ENCODE peak calls at places on chromosomes 11 and 22, in five cellular contexts. T, V, F, R and Z are unnamed samples.

GRCh38 chr11:132430352-132431091 is 1060.1 kb downstream of the NTM start:
- DNase-seq in T (no peak), F (no peak), R (peak), V (no peak), Z (no peak)

GRCh38 chr22:50403701-50404101 is 60.6 kb downstream of the PPP6R2 start:
- DNase-seq in F (peak), T (peak), R (no peak), V (no peak), Z (no peak)

GRCh38 chr11:8658210-8658968 is 24.1 kb downstream of the TRIM66 start:
- DNase-seq in F (peak), T (no peak), R (no peak), V (no peak), Z (no peak)

GRCh38 chr11:86592659-86593451 is 79.6 kb downstream of the ME3 start:
- DNase-seq in R (peak), F (peak), T (peak), V (peak), Z (peak)

GRCh38 chr11:126697937-126698336 is 302.6 kb downstream of the KIRREL3 start:
- DNase-seq in T (no peak), F (no peak), R (no peak), V (no peak), Z (no peak)

GRCh38 chr11:46681814-46682213 is 18.6 kb downstream of the ARHGAP1 start:
- DNase-seq in T (no peak), R (no peak), F (no peak), V (no peak), Z (no peak)

GRCh38 chr22:49402169-49402568 is 425.5 kb downstream of the BRD1 start:
- DNase-seq in V (no peak), T (no peak), R (no peak), F (no peak), Z (no peak)

GRCh38 chr11:66727883-66728759 is 895 bp downstream of the SPTBN2 start:
- DNase-seq in F (no peak), T (no peak), R (no peak), V (peak), Z (no peak)

GRCh38 chr11:41201156-41201555 is 258.3 kb downstream of the LRRC4C start:
- DNase-seq in R (peak), T (no peak), V (no peak), F (no peak), Z (peak)

GRCh38 chr11:102451693-102452460 is 688 bp downstream of the TMEM123 start:
- DNase-seq in V (peak), T (peak), R (peak), F (peak), Z (peak)

GRCh38 chr22:20552450-20552894 is 45.1 kb downstream of the MED15 start:
- DNase-seq in V (no peak), R (no peak), T (peak), F (peak), Z (no peak)

GRCh38 chr22:20550057-20550817 is 42.8 kb downstream of the MED15 start:
- DNase-seq in F (no peak), V (no peak), T (no peak), R (no peak), Z (no peak)

GRCh38 chr22:20552913-20553401 is 45.5 kb downstream of the MED15 start:
- DNase-seq in F (no peak), T (peak), V (no peak), R (no peak), Z (no peak)

GRCh38 chr22:20550851-20551744 is 43.7 kb downstream of the MED15 start:
- DNase-seq in T (no peak), R (peak), V (peak), F (no peak), Z (peak)

DNA sequence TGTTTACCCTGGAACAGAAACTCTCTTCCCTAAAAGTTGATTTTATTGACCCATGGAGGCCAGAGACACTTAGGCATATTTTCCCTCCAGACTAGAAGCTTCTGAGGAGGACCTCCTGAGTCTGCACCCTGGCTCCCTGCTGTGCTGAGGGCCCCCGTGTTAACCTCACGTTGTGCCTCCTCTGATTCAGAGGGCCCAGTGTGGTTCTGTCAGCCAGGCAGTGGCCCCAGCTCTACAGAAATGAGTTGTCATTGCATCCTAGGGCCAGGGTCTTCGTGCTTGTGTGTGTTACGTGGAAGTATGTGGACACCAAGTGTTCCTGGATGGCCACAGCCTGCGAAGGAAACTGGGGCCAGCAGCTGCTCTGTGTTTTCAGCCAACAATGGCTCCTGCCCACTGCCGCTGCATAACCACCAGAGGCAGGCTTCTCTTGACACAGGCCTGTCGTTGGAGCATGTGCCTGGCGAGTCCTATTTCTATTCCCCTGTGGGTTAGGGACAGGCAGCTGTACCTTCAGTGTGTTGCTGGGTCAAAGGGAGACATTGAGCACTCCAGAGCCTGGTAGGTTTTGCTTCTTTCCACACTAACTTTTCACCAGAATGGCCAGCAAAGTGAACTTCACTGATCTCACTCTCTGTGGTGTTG is 44.5 kb downstream of the MED15 start:
- DNase-seq in R (no peak), V (no peak), F (no peak), T (peak), Z (peak)
- TF ChIP-seq CTCF in R (peak), V (no peak), F (peak), T (peak), Z (peak)

GRCh38 chr11:128093689-128094088 is 493.7 kb downstream of the ETS1 start:
- DNase-seq in R (no peak), F (no peak), V (no peak), T (no peak), Z (peak)

GRCh38 chr11:128086794-128087193 is 500.6 kb downstream of the ETS1 start:
- DNase-seq in T (no peak), R (no peak), F (no peak), V (no peak), Z (no peak)

GRCh38 chr11:128085276-128085675 is 502.1 kb downstream of the ETS1 start:
- DNase-seq in T (no peak), F (no peak), R (no peak), V (no peak), Z (no peak)

GRCh38 chr11:128095459-128096096 is 491.8 kb downstream of the ETS1 start:
- DNase-seq in R (peak), T (no peak), V (no peak), F (no peak), Z (no peak)

DNA sequence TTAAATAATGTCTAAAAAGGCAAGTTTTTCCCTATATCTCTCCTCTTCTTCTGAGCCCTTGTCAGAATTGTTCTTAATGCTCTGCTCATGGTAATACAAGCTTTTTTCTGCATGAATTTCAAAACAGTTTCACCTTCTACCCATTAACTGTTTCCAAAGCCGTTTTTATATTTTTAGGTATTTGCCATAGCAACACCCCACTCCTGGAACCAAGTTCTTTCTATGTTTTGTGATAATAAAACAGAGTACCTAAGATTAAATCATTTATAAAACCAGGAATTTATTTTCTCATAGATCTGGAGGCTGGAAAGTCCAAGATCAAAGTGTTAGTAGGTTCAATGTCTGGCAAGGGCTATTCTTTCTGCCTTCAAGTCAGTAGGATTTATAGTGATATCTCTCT is 497.4 kb downstream of the ETS1 start:
- DNase-seq in F (no peak), V (no peak), T (no peak), R (no peak), Z (no peak)
- TF ChIP-seq CTCF in F (no peak), V (no peak), T (no peak), R (no peak), Z (no peak)

DNA sequence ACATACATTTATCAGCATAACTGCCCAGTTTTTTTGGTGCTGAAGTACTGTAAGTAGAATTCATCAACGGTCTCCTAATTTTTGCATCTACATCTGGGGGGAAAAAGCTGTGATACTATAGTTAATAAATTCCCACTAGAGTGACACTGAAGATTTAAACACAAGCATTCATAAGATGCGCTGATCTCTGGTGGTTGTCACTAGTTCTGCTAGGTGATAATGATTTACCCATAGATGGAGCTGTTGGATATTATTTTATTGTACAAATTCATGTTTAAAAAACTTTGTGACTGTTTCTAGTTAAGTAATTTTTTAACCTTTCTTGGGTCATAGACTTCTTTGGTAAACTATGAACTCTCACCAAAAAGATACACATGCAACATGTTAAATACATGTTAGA is 106.6 kb downstream of the EMSY start:
- DNase-seq in T (no peak), F (no peak), R (no peak), V (no peak), Z (no peak)
- TF ChIP-seq CTCF in T (peak), F (peak), R (no peak), V (no peak), Z (peak)

DNA sequence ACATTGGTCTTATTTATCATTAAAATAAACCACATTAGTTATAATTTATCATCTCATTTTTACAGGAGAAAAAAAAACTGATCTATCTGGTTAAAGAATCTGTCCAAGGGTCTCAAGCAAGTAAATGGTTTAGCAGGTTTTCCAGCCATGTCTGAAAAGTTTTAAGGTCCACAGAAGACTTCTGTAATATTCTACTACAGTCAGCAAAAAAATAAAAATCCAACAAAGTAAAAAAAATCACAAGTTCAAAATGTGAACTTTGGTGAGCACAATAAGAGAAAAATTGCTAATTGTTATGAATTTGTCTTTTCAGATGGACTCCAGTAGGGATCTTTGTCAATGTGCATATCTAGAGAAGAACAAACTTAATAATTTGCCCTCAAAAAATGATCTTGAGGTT is 1.3 kb downstream of the OR52E4 start:
- DNase-seq in R (no peak), V (no peak), F (no peak), T (no peak), Z (no peak)
- TF ChIP-seq CTCF in R (no peak), V (no peak), F (no peak), T (no peak), Z (no peak)

GRCh38 chr11:91641153-91641552 is 583.5 kb upstream of the FAT3 start:
- DNase-seq in F (no peak), R (no peak), V (no peak), T (no peak), Z (no peak)

DNA sequence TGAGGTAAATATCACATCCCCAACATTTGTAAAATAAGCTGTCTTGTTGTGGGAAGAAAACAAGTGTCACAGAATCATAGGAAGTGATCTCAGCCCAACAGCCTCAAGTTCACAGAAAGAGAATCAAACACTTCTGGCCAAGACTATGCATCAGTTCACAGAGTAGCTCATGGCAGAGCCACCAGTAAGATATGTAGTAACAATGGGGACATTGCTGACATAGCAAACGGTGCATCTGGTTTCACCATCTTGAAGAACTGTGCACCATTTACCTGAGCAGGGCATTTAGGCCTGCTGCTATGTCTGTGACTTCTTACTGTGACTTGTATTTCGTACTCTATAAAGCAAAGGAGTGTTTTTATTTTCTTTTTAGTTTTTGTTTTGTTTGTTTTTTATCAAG is 585.3 kb upstream of the FAT3 start:
- DNase-seq in V (no peak), F (no peak), R (no peak), T (no peak), Z (no peak)
- TF ChIP-seq CTCF in V (no peak), F (no peak), R (no peak), T (no peak), Z (no peak)